ENCODE peak calls at places on chromosomes 6 and 20, in five cellular contexts. One of them, this sample, is unnamed.

GRCh38 chr20:45792513-45793118 is 862 bp downstream of the DNTTIP1 start:
- DNase-seq in H54: no peak
- DNase-seq in NCI-H1417 treated with DMSO at 0.1 percent for 48 hours: no peak
- DNase-seq in NCI-H1105 treated with DMSO at 0.1 percent for 48 hours: no peak
- DNase-seq in EH: no peak
- DNase-seq in this sample: no peak

GRCh38 chr6:3958255-3958654 is 109.1 kb downstream of the FAM50B start:
- DNase-seq in H54: no peak
- DNase-seq in NCI-H1417 treated with DMSO at 0.1 percent for 48 hours: no peak
- DNase-seq in NCI-H1105 treated with DMSO at 0.1 percent for 48 hours: no peak
- DNase-seq in EH: no peak
- DNase-seq in this sample: no peak

GRCh38 chr6:8672882-8673281 is 237.5 kb upstream of the SLC35B3 start:
- DNase-seq in H54: no peak
- DNase-seq in NCI-H1417 treated with DMSO at 0.1 percent for 48 hours: no peak
- DNase-seq in NCI-H1105 treated with DMSO at 0.1 percent for 48 hours: no peak
- DNase-seq in EH: no peak
- DNase-seq in this sample: no peak

GRCh38 chr6:156449569-156449968 is 327.6 kb upstream of the ARID1B start:
- DNase-seq in H54: no peak
- DNase-seq in NCI-H1417 treated with DMSO at 0.1 percent for 48 hours: no peak
- DNase-seq in NCI-H1105 treated with DMSO at 0.1 percent for 48 hours: no peak
- DNase-seq in EH: peak; percentile 10
- DNase-seq in this sample: no peak

GRCh38 chr6:75386050-75386770 is 101.6 kb upstream of the TMEM30A start:
- DNase-seq in H54: no peak
- DNase-seq in NCI-H1417 treated with DMSO at 0.1 percent for 48 hours: no peak
- DNase-seq in NCI-H1105 treated with DMSO at 0.1 percent for 48 hours: no peak
- DNase-seq in EH: peak; percentile 47
- DNase-seq in this sample: no peak

GRCh38 chr6:9789201-9789600 is 625.7 kb downstream of the TFAP2A start:
- DNase-seq in H54: no peak
- DNase-seq in NCI-H1417 treated with DMSO at 0.1 percent for 48 hours: no peak
- DNase-seq in NCI-H1105 treated with DMSO at 0.1 percent for 48 hours: no peak
- DNase-seq in EH: peak; percentile 90
- DNase-seq in this sample: no peak

GRCh38 chr6:19433101-19433500 is 404.1 kb upstream of the ID4 start:
- DNase-seq in H54: no peak
- DNase-seq in NCI-H1417 treated with DMSO at 0.1 percent for 48 hours: no peak
- DNase-seq in NCI-H1105 treated with DMSO at 0.1 percent for 48 hours: peak; percentile 96
- DNase-seq in EH: no peak
- DNase-seq in this sample: no peak

GRCh38 chr6:158086706-158087518 is 81.2 kb downstream of the SERAC1 start:
- DNase-seq in H54: no peak
- DNase-seq in NCI-H1417 treated with DMSO at 0.1 percent for 48 hours: no peak
- DNase-seq in NCI-H1105 treated with DMSO at 0.1 percent for 48 hours: peak; percentile 28
- DNase-seq in EH: no peak
- DNase-seq in this sample: no peak

GRCh38 chr6:129543981-129544380 is 166.0 kb downstream of the ARHGAP18 start:
- DNase-seq in H54: no peak
- DNase-seq in NCI-H1417 treated with DMSO at 0.1 percent for 48 hours: no peak
- DNase-seq in NCI-H1105 treated with DMSO at 0.1 percent for 48 hours: no peak
- DNase-seq in EH: peak; percentile 38
- DNase-seq in this sample: no peak

GRCh38 chr20:50009521-50010454 is 27.0 kb downstream of the SNAI1 start:
- DNase-seq in H54: no peak
- DNase-seq in NCI-H1417 treated with DMSO at 0.1 percent for 48 hours: no peak
- DNase-seq in NCI-H1105 treated with DMSO at 0.1 percent for 48 hours: no peak
- DNase-seq in EH: no peak
- DNase-seq in this sample: no peak

GRCh38 chr6:169271158-169271936 is 17.7 kb upstream of the THBS2 start:
- DNase-seq in H54: no peak
- DNase-seq in NCI-H1417 treated with DMSO at 0.1 percent for 48 hours: no peak
- DNase-seq in NCI-H1105 treated with DMSO at 0.1 percent for 48 hours: no peak
- DNase-seq in EH: no peak
- DNase-seq in this sample: no peak

GRCh38 chr20:1280421-1281102 is 14.5 kb downstream of the SNPH start:
- DNase-seq in H54: no peak
- DNase-seq in NCI-H1417 treated with DMSO at 0.1 percent for 48 hours: no peak
- DNase-seq in NCI-H1105 treated with DMSO at 0.1 percent for 48 hours: no peak
- DNase-seq in EH: peak; percentile 33
- DNase-seq in this sample: no peak

GRCh38 chr6:100260584-100260983 is 204.1 kb downstream of the SIM1 start:
- DNase-seq in H54: no peak
- DNase-seq in NCI-H1417 treated with DMSO at 0.1 percent for 48 hours: no peak
- DNase-seq in NCI-H1105 treated with DMSO at 0.1 percent for 48 hours: no peak
- DNase-seq in EH: peak; percentile 62
- DNase-seq in this sample: no peak

GRCh38 chr6:73832313-73832712 is 136.3 kb downstream of the CD109 start:
- DNase-seq in H54: no peak
- DNase-seq in NCI-H1417 treated with DMSO at 0.1 percent for 48 hours: no peak
- DNase-seq in NCI-H1105 treated with DMSO at 0.1 percent for 48 hours: no peak
- DNase-seq in EH: peak; percentile 25
- DNase-seq in this sample: no peak

GRCh38 chr6:83928286-83928685 is 68.8 kb downstream of the CYB5R4 start:
- DNase-seq in H54: no peak
- DNase-seq in NCI-H1417 treated with DMSO at 0.1 percent for 48 hours: no peak
- DNase-seq in NCI-H1105 treated with DMSO at 0.1 percent for 48 hours: no peak
- DNase-seq in EH: no peak
- DNase-seq in this sample: no peak

GRCh38 chr6:18496462-18496861 is 109.3 kb downstream of the RNF144B start:
- DNase-seq in H54: no peak
- DNase-seq in NCI-H1417 treated with DMSO at 0.1 percent for 48 hours: no peak
- DNase-seq in NCI-H1105 treated with DMSO at 0.1 percent for 48 hours: no peak
- DNase-seq in EH: no peak
- DNase-seq in this sample: no peak

GRCh38 chr20:38114353-38114791 is 50.7 kb downstream of the TGM2 start:
- DNase-seq in H54: no peak
- DNase-seq in NCI-H1417 treated with DMSO at 0.1 percent for 48 hours: no peak
- DNase-seq in NCI-H1105 treated with DMSO at 0.1 percent for 48 hours: no peak
- DNase-seq in EH: peak; percentile 83
- DNase-seq in this sample: no peak

GRCh38 chr6:89467437-89467836 is 34.5 kb downstream of the ANKRD6 start:
- DNase-seq in H54: no peak
- DNase-seq in NCI-H1417 treated with DMSO at 0.1 percent for 48 hours: no peak
- DNase-seq in NCI-H1105 treated with DMSO at 0.1 percent for 48 hours: no peak
- DNase-seq in EH: no peak
- DNase-seq in this sample: no peak

GRCh38 chr20:45066372-45066771 is 34.6 kb downstream of the KCNS1 start:
- DNase-seq in H54: no peak
- DNase-seq in NCI-H1417 treated with DMSO at 0.1 percent for 48 hours: no peak
- DNase-seq in NCI-H1105 treated with DMSO at 0.1 percent for 48 hours: no peak
- DNase-seq in EH: no peak
- DNase-seq in this sample: no peak

GRCh38 chr20:61023612-61024011 is 228.4 kb upstream of the CDH4 start:
- DNase-seq in H54: no peak
- DNase-seq in NCI-H1417 treated with DMSO at 0.1 percent for 48 hours: no peak
- DNase-seq in NCI-H1105 treated with DMSO at 0.1 percent for 48 hours: no peak
- DNase-seq in EH: no peak
- DNase-seq in this sample: no peak